ENCODE peak calls at places on chromosomes 1 and 21, in nine cellular contexts. O is HL-60, E is skeletal muscle cell, T is cardiac fibroblast, A is aorta, M is fibroblast of pulmonary artery, B is BJ, Q is esophagus squamous epithelium, N is mesendoderm. J is an unnamed sample.

GRCh38 chr1:7824701-7825100 is 28.2 kb downstream of the UTS2 start:
- DNase-seq in O (no peak), E (no peak), T (no peak), A (no peak), M (no peak), B (no peak), Q (no peak), N (no peak), J (no peak)

GRCh38 chr1:182389619-182390047 is 2.0 kb downstream of the GLUL start:
- DNase-seq in O (peak; percentile 73), E (no peak), T (no peak), A (no peak), M (no peak), B (no peak), Q (no peak), N (no peak), J (no peak)

GRCh38 chr1:29331731-29332130 is 95.4 kb downstream of the PTPRU start:
- DNase-seq in O (no peak), E (no peak), T (no peak), A (no peak), M (no peak), B (no peak), Q (no peak), N (no peak), J (no peak)

GRCh38 chr1:2376261-2376741 is 15.1 kb downstream of the MORN1 start:
- DNase-seq in O (no peak), E (no peak), T (no peak), A (peak; percentile 73), M (no peak), B (no peak), Q (no peak), N (no peak), J (no peak)

GRCh38 chr1:236083650-236084385 is 18.9 kb upstream of the NID1 start:
- DNase-seq in O (no peak), E (no peak), T (peak; percentile 50), A (no peak), M (peak; percentile 41), B (no peak), Q (no peak), N (peak; percentile 61), J (peak; percentile 68)

GRCh38 chr1:57112148-57112547 is 146.3 kb upstream of the C8B start:
- DNase-seq in O (no peak), E (no peak), T (no peak), A (no peak), M (no peak), B (no peak), Q (no peak), N (peak; percentile 21), J (no peak)

GRCh38 chr1:202656951-202657646 is 53.2 kb downstream of the SYT2 start:
- DNase-seq in O (no peak), E (no peak), T (peak; percentile 48), A (no peak), M (peak; percentile 60), B (no peak), Q (no peak), N (peak; percentile 93), J (peak; percentile 73)

GRCh38 chr1:65068202-65069011 is 79.6 kb upstream of the AK4 start:
- DNase-seq in O (no peak), E (no peak), T (peak; percentile 68), A (no peak), M (peak; percentile 54), B (no peak), Q (no peak), N (peak; percentile 13), J (no peak)

GRCh38 chr21:31720330-31720729 is 11.6 kb downstream of the SCAF4 start:
- DNase-seq in O (no peak), E (no peak), T (no peak), A (no peak), M (no peak), B (no peak), Q (no peak), N (no peak), J (no peak)

DNA sequence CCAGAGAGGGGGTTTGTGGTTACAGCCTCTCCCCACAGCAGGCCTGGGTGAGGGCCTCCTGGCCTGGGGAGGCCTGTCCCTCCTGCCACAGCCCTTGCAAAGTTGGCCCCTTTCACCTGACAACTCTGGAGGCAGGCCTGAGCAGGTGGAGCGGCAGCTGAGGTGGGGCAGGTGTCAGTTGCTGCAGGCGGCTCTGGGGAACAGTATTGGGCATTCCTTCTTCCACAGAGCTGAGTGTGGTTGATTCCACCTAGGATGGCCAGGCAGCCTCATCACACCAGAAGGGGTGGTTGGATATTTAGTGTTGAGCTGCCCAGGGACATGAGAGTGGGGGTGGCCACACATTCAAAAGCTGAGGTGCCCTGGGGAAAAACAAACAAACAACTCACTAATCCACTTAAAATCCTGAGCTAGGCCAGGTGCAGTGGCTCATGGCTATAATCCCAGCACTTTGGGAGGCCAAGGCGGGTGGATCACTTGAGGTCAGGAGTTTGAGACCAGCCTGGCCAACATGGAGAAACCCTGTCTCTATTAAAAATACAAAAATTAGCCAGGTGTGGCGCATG is 31.1 kb downstream of the PIGP start:
- DNase-seq in O (no peak), E (no peak), T (no peak), A (no peak), M (no peak), B (no peak), Q (no peak), N (peak; percentile 41), J (no peak)
- H3K4me3 ChIP-seq in O (no peak overlapping the region), E (no peak overlapping the region), T (no peak overlapping the region), A (no peak overlapping the region), M (no peak overlapping the region), B (no peak overlapping the region), Q (no peak overlapping the region), N (no peak overlapping the region), J (no peak overlapping the region)

GRCh38 chr1:69947837-69948236 is 257.5 kb downstream of the LRRC40 start:
- DNase-seq in O (no peak), E (peak; percentile 18), T (no peak), A (no peak), M (no peak), B (no peak), Q (no peak), N (no peak), J (no peak)

GRCh38 chr1:69943030-69943429 is 262.3 kb downstream of the LRRC40 start:
- DNase-seq in O (no peak), E (no peak), T (no peak), A (no peak), M (no peak), B (no peak), Q (no peak), N (no peak), J (no peak)

GRCh38 chr1:69952691-69953090 is 252.7 kb downstream of the LRRC40 start:
- DNase-seq in O (no peak), E (no peak), T (no peak), A (no peak), M (no peak), B (no peak), Q (no peak), N (no peak), J (no peak)

GRCh38 chr1:69946935-69947334 is 258.4 kb downstream of the LRRC40 start:
- DNase-seq in O (no peak), E (no peak), T (no peak), A (no peak), M (no peak), B (no peak), Q (no peak), N (no peak), J (no peak)
- H3K4me3 ChIP-seq in O (no peak overlapping the region), E (no peak overlapping the region), T (no peak overlapping the region), A (no peak overlapping the region), M (no peak overlapping the region), B (no peak overlapping the region), Q (no peak overlapping the region), N (no peak overlapping the region), J (no peak overlapping the region)

GRCh38 chr1:154870117-154870571 is at the start of gene KCNN3:
- DNase-seq in O (peak; percentile 62), E (peak; percentile 55), T (peak; percentile 92), A (peak; percentile 97), M (peak; percentile 91), B (peak; percentile 28), Q (no peak), N (peak; percentile 98), J (peak; percentile 94)

GRCh38 chr1:154871374-154871773 is 1.3 kb upstream of the KCNN3 start:
- DNase-seq in O (no peak), E (no peak), T (no peak), A (peak; percentile 2), M (no peak), B (no peak), Q (no peak), N (no peak), J (no peak)

GRCh38 chr1:154870734-154871133 is 653 bp upstream of the KCNN3 start:
- DNase-seq in O (no peak), E (no peak), T (no peak), A (no peak), M (no peak), B (no peak), Q (no peak), N (no peak), J (no peak)

GRCh38 chr1:154867841-154868610 is 2.1 kb downstream of the KCNN3 start:
- DNase-seq in O (no peak), E (no peak), T (no peak), A (peak; percentile 69), M (no peak), B (no peak), Q (no peak), N (no peak), J (no peak)

GRCh38 chr1:154869351-154870116 is 547 bp downstream of the KCNN3 start:
- DNase-seq in O (no peak), E (no peak), T (peak; percentile 50), A (peak; percentile 80), M (peak; percentile 39), B (no peak), Q (no peak), N (no peak), J (no peak)
- H3K4me3 ChIP-seq in O (no peak overlapping the region), E (peak overlapping the region; percentile 40), T (no peak overlapping the region), A (peak overlapping the region; percentile 30), M (peak overlapping the region; percentile 34), B (no peak overlapping the region), Q (peak overlapping the region; percentile 43), N (no peak overlapping the region), J (no peak overlapping the region)

GRCh38 chr1:93056214-93056613 is 22.9 kb upstream of the MTF2 start:
- DNase-seq in O (no peak), E (peak; percentile 1), T (peak; percentile 37), A (no peak), M (peak; percentile 52), B (no peak), Q (no peak), N (peak; percentile 73), J (no peak)

GRCh38 chr1:93047585-93047984 is 31.5 kb upstream of the MTF2 start:
- DNase-seq in O (no peak), E (no peak), T (no peak), A (no peak), M (no peak), B (no peak), Q (no peak), N (no peak), J (no peak)

GRCh38 chr1:93056649-93057048 is 22.4 kb upstream of the MTF2 start:
- DNase-seq in O (no peak), E (no peak), T (no peak), A (no peak), M (no peak), B (no peak), Q (no peak), N (no peak), J (no peak)

GRCh38 chr1:93051961-93052360 is 27.1 kb upstream of the MTF2 start:
- DNase-seq in O (no peak), E (no peak), T (no peak), A (no peak), M (no peak), B (no peak), Q (no peak), N (peak; percentile 6), J (no peak)
- H3K4me3 ChIP-seq in O (no peak overlapping the region), E (no peak overlapping the region), T (no peak overlapping the region), A (no peak overlapping the region), M (no peak overlapping the region), B (no peak overlapping the region), Q (no peak overlapping the region), N (no peak overlapping the region), J (no peak overlapping the region)

J was measured in Caco-2.